ENCODE peak calls at places on chromosomes 1 and 21, in ten cellular contexts. One of them, this sample, is unnamed. For H3K27me3, the result is how much of the 10 kb centered on the place peaks cover.

GRCh38 chr1:220339581-220339980 is 67.3 kb upstream of the RAB3GAP2 start:
- DNase-seq in SK-N-SH: no peak
- DNase-seq in PC-9: no peak
- DNase-seq in mammary epithelial cell: no peak
- DNase-seq in IMR-90: no peak
- DNase-seq in osteoblast: no peak
- DNase-seq in GM23338: peak
- DNase-seq in neural progenitor cell: no peak
- DNase-seq in fibroblast of lung: peak
- DNase-seq in hepatocyte: no peak
- DNase-seq in this sample: no peak

GRCh38 chr1:54599211-54599823 is 24.0 kb downstream of the FAM151A start:
- DNase-seq in SK-N-SH: no peak
- DNase-seq in PC-9: no peak
- DNase-seq in mammary epithelial cell: no peak
- DNase-seq in IMR-90: no peak
- DNase-seq in osteoblast: peak
- DNase-seq in GM23338: no peak
- DNase-seq in neural progenitor cell: no peak
- DNase-seq in fibroblast of lung: no peak
- DNase-seq in hepatocyte: no peak
- DNase-seq in this sample: no peak

GRCh38 chr1:180521474-180522203 is 19.3 kb upstream of the ACBD6 start:
- DNase-seq in SK-N-SH: no peak
- DNase-seq in PC-9: no peak
- DNase-seq in mammary epithelial cell: peak
- DNase-seq in IMR-90: no peak
- DNase-seq in osteoblast: no peak
- DNase-seq in GM23338: peak
- DNase-seq in neural progenitor cell: no peak
- DNase-seq in fibroblast of lung: peak
- DNase-seq in hepatocyte: peak
- DNase-seq in this sample: no peak

GRCh38 chr1:18297896-18298648 is 182.7 kb upstream of the KLHDC7A start:
- DNase-seq in SK-N-SH: no peak
- DNase-seq in PC-9: no peak
- DNase-seq in mammary epithelial cell: no peak
- DNase-seq in IMR-90: no peak
- DNase-seq in osteoblast: peak
- DNase-seq in GM23338: peak
- DNase-seq in neural progenitor cell: peak
- DNase-seq in fibroblast of lung: no peak
- DNase-seq in hepatocyte: no peak
- DNase-seq in this sample: no peak

GRCh38 chr21:44867999-44868700 is 5.3 kb downstream of the PTTG1IP start:
- DNase-seq in SK-N-SH: no peak
- DNase-seq in PC-9: no peak
- DNase-seq in mammary epithelial cell: no peak
- DNase-seq in IMR-90: no peak
- DNase-seq in osteoblast: peak
- DNase-seq in GM23338: no peak
- DNase-seq in neural progenitor cell: no peak
- DNase-seq in fibroblast of lung: no peak
- DNase-seq in hepatocyte: no peak
- DNase-seq in this sample: no peak

GRCh38 chr1:27862671-27863551 is 9.4 kb upstream of the THEMIS2 start:
- DNase-seq in SK-N-SH: no peak
- DNase-seq in PC-9: peak
- DNase-seq in mammary epithelial cell: peak
- DNase-seq in IMR-90: peak
- DNase-seq in osteoblast: peak
- DNase-seq in GM23338: no peak
- DNase-seq in neural progenitor cell: no peak
- DNase-seq in fibroblast of lung: peak
- DNase-seq in hepatocyte: peak
- DNase-seq in this sample: peak

GRCh38 chr1:94672001-94672400 is 130.4 kb upstream of the F3 start:
- DNase-seq in SK-N-SH: no peak
- DNase-seq in PC-9: no peak
- DNase-seq in mammary epithelial cell: no peak
- DNase-seq in IMR-90: no peak
- DNase-seq in osteoblast: no peak
- DNase-seq in GM23338: no peak
- DNase-seq in neural progenitor cell: no peak
- DNase-seq in fibroblast of lung: peak
- DNase-seq in hepatocyte: no peak
- DNase-seq in this sample: peak

GRCh38 chr1:92504751-92505692 is 18.3 kb upstream of the GFI1 start:
- DNase-seq in SK-N-SH: no peak
- DNase-seq in PC-9: no peak
- DNase-seq in mammary epithelial cell: no peak
- DNase-seq in IMR-90: no peak
- DNase-seq in osteoblast: no peak
- DNase-seq in GM23338: no peak
- DNase-seq in neural progenitor cell: no peak
- DNase-seq in fibroblast of lung: no peak
- DNase-seq in hepatocyte: peak
- DNase-seq in this sample: no peak

GRCh38 chr1:156874572-156874971 is 13.9 kb downstream of the NTRK1 start:
- DNase-seq in SK-N-SH: no peak
- DNase-seq in PC-9: no peak
- DNase-seq in mammary epithelial cell: no peak
- DNase-seq in IMR-90: no peak
- DNase-seq in osteoblast: no peak
- DNase-seq in GM23338: no peak
- DNase-seq in neural progenitor cell: no peak
- DNase-seq in fibroblast of lung: no peak
- DNase-seq in hepatocyte: no peak
- DNase-seq in this sample: no peak

GRCh38 chr1:91383461-91383860 is 21.2 kb downstream of the HFM1 start:
- DNase-seq in SK-N-SH: no peak
- DNase-seq in PC-9: no peak
- DNase-seq in mammary epithelial cell: no peak
- DNase-seq in IMR-90: peak
- DNase-seq in osteoblast: no peak
- DNase-seq in GM23338: no peak
- DNase-seq in neural progenitor cell: no peak
- DNase-seq in fibroblast of lung: peak
- DNase-seq in hepatocyte: no peak
- DNase-seq in this sample: peak

GRCh38 chr1:151485685-151486255 is 25.4 kb upstream of the CGN start:
- DNase-seq in SK-N-SH: no peak
- DNase-seq in PC-9: no peak
- DNase-seq in mammary epithelial cell: no peak
- DNase-seq in IMR-90: peak
- DNase-seq in osteoblast: no peak
- DNase-seq in GM23338: peak
- DNase-seq in neural progenitor cell: peak
- DNase-seq in fibroblast of lung: no peak
- DNase-seq in hepatocyte: no peak
- DNase-seq in this sample: no peak

GRCh38 chr1:35428360-35428759 is 128.8 kb downstream of the KIAA0319L start:
- DNase-seq in SK-N-SH: no peak
- DNase-seq in PC-9: no peak
- DNase-seq in mammary epithelial cell: no peak
- DNase-seq in IMR-90: no peak
- DNase-seq in osteoblast: no peak
- DNase-seq in GM23338: no peak
- DNase-seq in neural progenitor cell: no peak
- DNase-seq in fibroblast of lung: no peak
- DNase-seq in hepatocyte: no peak
- DNase-seq in this sample: no peak

GRCh38 chr1:230113605-230114241 is 46.7 kb downstream of the GALNT2 start:
- DNase-seq in SK-N-SH: no peak
- DNase-seq in PC-9: peak
- DNase-seq in mammary epithelial cell: peak
- DNase-seq in IMR-90: peak
- DNase-seq in osteoblast: peak
- DNase-seq in GM23338: no peak
- DNase-seq in neural progenitor cell: no peak
- DNase-seq in fibroblast of lung: peak
- DNase-seq in hepatocyte: peak
- DNase-seq in this sample: peak

GRCh38 chr1:225644666-225645065 is 8.3 kb downstream of the ENAH start:
- DNase-seq in SK-N-SH: no peak
- DNase-seq in PC-9: no peak
- DNase-seq in mammary epithelial cell: no peak
- DNase-seq in IMR-90: peak
- DNase-seq in osteoblast: peak
- DNase-seq in GM23338: no peak
- DNase-seq in neural progenitor cell: no peak
- DNase-seq in fibroblast of lung: no peak
- DNase-seq in hepatocyte: no peak
- DNase-seq in this sample: no peak

GRCh38 chr1:27816921-27817630 is 13.5 kb upstream of the PPP1R8 start:
- DNase-seq in SK-N-SH: no peak
- DNase-seq in PC-9: no peak
- DNase-seq in mammary epithelial cell: no peak
- DNase-seq in IMR-90: peak
- DNase-seq in osteoblast: peak
- DNase-seq in GM23338: peak
- DNase-seq in neural progenitor cell: no peak
- DNase-seq in fibroblast of lung: peak
- DNase-seq in hepatocyte: peak
- DNase-seq in this sample: peak

GRCh38 chr1:3440711-3441389 is 13.6 kb upstream of the ARHGEF16 start:
- DNase-seq in SK-N-SH: no peak
- DNase-seq in PC-9: no peak
- DNase-seq in mammary epithelial cell: no peak
- DNase-seq in IMR-90: no peak
- DNase-seq in osteoblast: no peak
- DNase-seq in GM23338: no peak
- DNase-seq in neural progenitor cell: no peak
- DNase-seq in fibroblast of lung: no peak
- DNase-seq in hepatocyte: no peak
- DNase-seq in this sample: no peak
- H3K27me3 ChIP-seq in SK-N-SH: under half
- H3K27me3 ChIP-seq in PC-9: half or more
- H3K27me3 ChIP-seq in mammary epithelial cell: under half
- H3K27me3 ChIP-seq in IMR-90: under half
- H3K27me3 ChIP-seq in osteoblast: under half
- H3K27me3 ChIP-seq in GM23338: under half
- H3K27me3 ChIP-seq in neural progenitor cell: under half
- H3K27me3 ChIP-seq in fibroblast of lung: under half
- H3K27me3 ChIP-seq in hepatocyte: under half
- H3K27me3 ChIP-seq in this sample: under half

DNA sequence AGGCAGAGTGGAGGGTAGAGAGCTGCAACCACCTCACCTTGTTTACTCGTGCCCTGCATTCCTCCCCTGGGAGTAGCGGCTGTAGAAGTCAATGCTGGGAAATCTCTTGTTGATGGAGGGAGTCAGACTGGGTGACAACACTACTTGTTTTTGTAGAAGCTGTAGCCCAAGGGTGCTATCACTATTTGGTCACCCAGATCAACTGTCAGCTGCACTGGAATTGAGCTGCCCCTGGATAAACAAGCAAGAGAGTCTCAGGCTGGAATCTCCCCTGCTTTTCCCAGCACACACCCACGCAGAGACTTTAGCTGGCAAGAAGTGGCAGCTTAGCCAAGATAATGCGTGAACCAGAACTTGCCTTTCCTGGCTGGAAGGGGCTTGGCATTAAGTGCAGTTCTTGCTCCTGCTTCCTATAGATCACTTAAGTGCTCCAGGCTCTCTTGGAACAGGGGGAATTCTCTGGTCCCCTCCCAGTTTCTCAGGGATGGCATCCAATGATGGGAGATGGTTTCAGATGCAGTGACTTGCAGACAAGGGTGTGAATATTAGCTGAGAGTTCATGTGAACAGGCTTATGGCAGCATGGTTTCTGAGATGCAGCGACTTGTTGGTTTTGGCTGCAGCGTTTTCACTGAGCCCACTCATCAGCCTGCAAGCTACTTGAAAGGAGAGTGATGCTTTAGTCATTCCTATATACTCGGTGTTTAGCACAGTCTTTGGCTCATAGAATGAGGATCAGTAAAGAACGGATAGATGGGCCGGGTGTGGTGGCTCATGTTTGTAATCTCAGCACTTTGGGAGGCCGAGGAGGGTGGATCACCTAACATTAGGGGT is 16.8 kb downstream of the ATP2B4 start:
- DNase-seq in SK-N-SH: no peak
- DNase-seq in PC-9: no peak
- DNase-seq in mammary epithelial cell: peak
- DNase-seq in IMR-90: peak
- DNase-seq in osteoblast: peak
- DNase-seq in GM23338: no peak
- DNase-seq in neural progenitor cell: no peak
- DNase-seq in fibroblast of lung: peak
- DNase-seq in hepatocyte: no peak
- DNase-seq in this sample: peak
- H3K4me2 ChIP-seq in SK-N-SH: peak
- H3K4me2 ChIP-seq in PC-9: no peak
- H3K4me2 ChIP-seq in mammary epithelial cell: peak
- H3K4me2 ChIP-seq in IMR-90: peak
- H3K4me2 ChIP-seq in osteoblast: peak
- H3K4me2 ChIP-seq in GM23338: no peak
- H3K4me2 ChIP-seq in neural progenitor cell: no peak
- H3K4me2 ChIP-seq in fibroblast of lung: peak
- H3K4me2 ChIP-seq in hepatocyte: no peak
- H3K4me2 ChIP-seq in this sample: peak

GRCh38 chr1:235128453-235129328 is at the start of gene TOMM20:
- DNase-seq in SK-N-SH: peak
- DNase-seq in PC-9: peak
- DNase-seq in mammary epithelial cell: peak
- DNase-seq in IMR-90: peak
- DNase-seq in osteoblast: peak
- DNase-seq in GM23338: peak
- DNase-seq in neural progenitor cell: peak
- DNase-seq in fibroblast of lung: peak
- DNase-seq in hepatocyte: peak
- DNase-seq in this sample: peak
- TF ChIP-seq CTCF in SK-N-SH: peak
- TF ChIP-seq CTCF in PC-9: no peak
- TF ChIP-seq CTCF in mammary epithelial cell: no peak
- TF ChIP-seq CTCF in IMR-90: no peak
- TF ChIP-seq CTCF in osteoblast: no peak
- TF ChIP-seq CTCF in GM23338: no peak
- TF ChIP-seq CTCF in neural progenitor cell: peak
- TF ChIP-seq CTCF in fibroblast of lung: no peak
- TF ChIP-seq CTCF in hepatocyte: no peak
- TF ChIP-seq CTCF in this sample: no peak

DNA sequence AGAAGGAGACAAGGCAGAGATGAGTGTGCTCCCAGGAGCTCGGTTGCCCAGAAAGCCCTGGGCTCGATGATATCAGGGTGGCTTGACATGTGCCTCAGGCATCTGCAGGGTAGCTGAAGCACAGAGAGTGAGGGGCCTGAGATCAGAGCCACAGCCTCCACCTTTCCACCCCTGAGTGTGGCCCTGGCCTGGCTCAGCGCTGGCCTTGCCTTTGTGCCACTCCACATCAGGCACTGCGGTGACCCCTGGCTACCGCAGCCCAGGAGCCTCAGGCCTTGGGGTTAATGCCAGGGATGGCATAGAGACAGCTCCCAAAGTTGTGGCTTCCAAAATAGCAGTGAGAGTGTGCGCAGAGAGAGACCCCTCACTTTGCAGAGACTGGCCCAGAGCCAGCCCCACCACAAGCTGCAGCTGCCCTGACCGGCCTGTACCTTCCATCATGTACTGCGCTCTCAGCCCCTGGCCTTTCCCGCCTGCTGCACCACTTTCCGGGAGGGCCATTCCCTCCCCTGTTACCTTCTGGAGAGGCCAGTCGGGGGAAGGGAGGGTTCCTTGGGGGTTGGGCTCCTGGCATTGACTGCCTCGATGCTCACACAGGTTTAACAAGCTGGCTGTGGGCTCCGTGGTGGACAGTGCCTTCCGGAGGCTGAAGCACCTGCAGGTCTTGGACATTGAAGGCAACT is 19.5 kb downstream of the PODN start:
- DNase-seq in SK-N-SH: no peak
- DNase-seq in PC-9: no peak
- DNase-seq in mammary epithelial cell: no peak
- DNase-seq in IMR-90: no peak
- DNase-seq in osteoblast: no peak
- DNase-seq in GM23338: no peak
- DNase-seq in neural progenitor cell: no peak
- DNase-seq in fibroblast of lung: no peak
- DNase-seq in hepatocyte: no peak
- DNase-seq in this sample: no peak
- H3K27me3 ChIP-seq in SK-N-SH: under half
- H3K27me3 ChIP-seq in PC-9: under half
- H3K27me3 ChIP-seq in mammary epithelial cell: under half
- H3K27me3 ChIP-seq in IMR-90: under half
- H3K27me3 ChIP-seq in osteoblast: under half
- H3K27me3 ChIP-seq in GM23338: under half
- H3K27me3 ChIP-seq in neural progenitor cell: under half
- H3K27me3 ChIP-seq in fibroblast of lung: under half
- H3K27me3 ChIP-seq in hepatocyte: under half
- H3K27me3 ChIP-seq in this sample: under half